ENCODE peak calls at places on chromosomes 4 and X, in seven cellular contexts. One of them, this sample, is unnamed.

GRCh38 chr4:30103455-30103854 is 616.7 kb upstream of the PCDH7 start:
- DNase-seq in uterus: no peak
- DNase-seq in GM19239: no peak
- DNase-seq in GM04504: no peak
- DNase-seq in fibroblast of lung: peak; percentile 32
- DNase-seq in NCI-H2081: no peak
- DNase-seq in substantia nigra: no peak
- DNase-seq in this sample: no peak

GRCh38 chrX:113833096-113833495 is 750.8 kb upstream of the HTR2C start:
- DNase-seq in NCI-H2081: no peak
- DNase-seq in uterus: no peak
- DNase-seq in GM19239: no peak
- DNase-seq in fibroblast of lung: peak; percentile 16
- DNase-seq in substantia nigra: no peak
- DNase-seq in GM04504: no peak
- DNase-seq in this sample: no peak

GRCh38 chr4:169341490-169341889 is 70.7 kb upstream of the SH3RF1 start:
- DNase-seq in substantia nigra: no peak
- DNase-seq in uterus: no peak
- DNase-seq in GM04504: no peak
- DNase-seq in GM19239: no peak
- DNase-seq in NCI-H2081: no peak
- DNase-seq in fibroblast of lung: peak; percentile 98
- DNase-seq in this sample: no peak

GRCh38 chr4:138561276-138561880 is 319.2 kb upstream of the SLC7A11 start:
- DNase-seq in fibroblast of lung: no peak
- DNase-seq in NCI-H2081: no peak
- DNase-seq in GM04504: no peak
- DNase-seq in GM19239: no peak
- DNase-seq in substantia nigra: no peak
- DNase-seq in uterus: no peak
- DNase-seq in this sample: no peak

GRCh38 chrX:96929036-96929435 is 45.3 kb downstream of the RPA4 start:
- DNase-seq in GM04504: no peak
- DNase-seq in uterus: no peak
- DNase-seq in NCI-H2081: no peak
- DNase-seq in fibroblast of lung: no peak
- DNase-seq in substantia nigra: no peak
- DNase-seq in GM19239: no peak
- DNase-seq in this sample: no peak

GRCh38 chr4:58138786-58139185 is 1028.6 kb upstream of the IGFBP7 start:
- DNase-seq in NCI-H2081: no peak
- DNase-seq in GM19239: no peak
- DNase-seq in GM04504: no peak
- DNase-seq in substantia nigra: no peak
- DNase-seq in uterus: no peak
- DNase-seq in fibroblast of lung: no peak
- DNase-seq in this sample: no peak

GRCh38 chr4:145203400-145203799 is 23.0 kb upstream of the OTUD4 start:
- DNase-seq in GM04504: no peak
- DNase-seq in fibroblast of lung: no peak
- DNase-seq in uterus: no peak
- DNase-seq in GM19239: no peak
- DNase-seq in substantia nigra: no peak
- DNase-seq in NCI-H2081: no peak
- DNase-seq in this sample: no peak

GRCh38 chr4:16329132-16329796 is 103.0 kb upstream of the TAPT1 start:
- DNase-seq in NCI-H2081: no peak
- DNase-seq in fibroblast of lung: peak; percentile 73
- DNase-seq in GM19239: no peak
- DNase-seq in uterus: no peak
- DNase-seq in GM04504: no peak
- DNase-seq in substantia nigra: no peak
- DNase-seq in this sample: no peak

GRCh38 chrX:69277961-69278795 is 112.9 kb upstream of the PJA1 start:
- DNase-seq in GM04504: no peak
- DNase-seq in uterus: no peak
- DNase-seq in substantia nigra: no peak
- DNase-seq in fibroblast of lung: no peak
- DNase-seq in GM19239: no peak
- DNase-seq in NCI-H2081: no peak
- DNase-seq in this sample: no peak

GRCh38 chr4:140736669-140737343 is 19.4 kb downstream of the TBC1D9 start:
- DNase-seq in fibroblast of lung: peak; percentile 36
- DNase-seq in GM04504: no peak
- DNase-seq in substantia nigra: no peak
- DNase-seq in uterus: no peak
- DNase-seq in GM19239: no peak
- DNase-seq in NCI-H2081: no peak
- DNase-seq in this sample: no peak

GRCh38 chr4:58225460-58225859 is 1115.3 kb upstream of the IGFBP7 start:
- DNase-seq in fibroblast of lung: no peak
- DNase-seq in GM19239: no peak
- DNase-seq in substantia nigra: no peak
- DNase-seq in uterus: no peak
- DNase-seq in GM04504: no peak
- DNase-seq in NCI-H2081: no peak
- DNase-seq in this sample: no peak

GRCh38 chr4:38085394-38086150 is 125.4 kb downstream of the PTTG2 start:
- DNase-seq in substantia nigra: no peak
- DNase-seq in NCI-H2081: no peak
- DNase-seq in GM04504: no peak
- DNase-seq in uterus: no peak
- DNase-seq in fibroblast of lung: no peak
- DNase-seq in GM19239: no peak
- DNase-seq in this sample: no peak